ENCODE peak calls at places on chromosome 1, in ten cellular contexts. S is left ventricle myocardium inferior; O is brain microvascular endothelial cell; J is pancreas; X is A549; N is CD8-positive, alpha-beta memory T cell; H is fibroblast of lung; E is mesendoderm; G is SJCRH30; F is RWPE1. D is an unnamed sample.
A peak's percentile ranks its signal among the peaks of the same experiment; 100 is the strongest.

GRCh38 chr1:205354259-205354904 is 2.3 kb downstream of the KLHDC8A start:
- DNase-seq in X (peak; percentile 35), H (peak; percentile 64), S (no peak), N (peak; percentile 46), G (peak; percentile 84), E (peak; percentile 76), F (peak; percentile 50), O (peak; percentile 79), J (no peak), D (peak; percentile 52)

GRCh38 chr1:54567961-54568360 is 19.9 kb downstream of the ACOT11 start:
- DNase-seq in H (no peak), S (peak; percentile 18), J (no peak), N (no peak), X (no peak), F (peak; percentile 50), O (no peak), G (no peak), E (no peak), D (no peak)

GRCh38 chr1:54125671-54126070 is 27.1 kb downstream of the CDCP2 start:
- DNase-seq in X (no peak), F (no peak), N (no peak), H (no peak), O (no peak), G (peak; percentile 69), S (peak; percentile 32), J (peak; percentile 79), E (peak; percentile 65), D (no peak)

GRCh38 chr1:153430561-153430960 is 14.2 kb downstream of the S100A7A start:
- DNase-seq in O (no peak), F (no peak), J (no peak), S (no peak), H (no peak), N (no peak), G (no peak), X (no peak), E (no peak), D (no peak)

GRCh38 chr1:201505505-201505893 is 1.4 kb downstream of the CSRP1 start:
- DNase-seq in H (peak; percentile 79), O (peak; percentile 66), E (peak; percentile 76), S (no peak), J (no peak), G (peak; percentile 76), X (no peak), F (peak; percentile 85), N (no peak), D (no peak)

GRCh38 chr1:66271904-66272254 is 262.1 kb upstream of the SGIP1 start:
- DNase-seq in O (peak; percentile 34), H (peak; percentile 56), S (peak; percentile 70), E (no peak), F (peak; percentile 38), J (no peak), X (peak; percentile 25), G (peak; percentile 64), N (no peak), D (no peak)

GRCh38 chr1:111921948-111922347 is 67.5 kb downstream of the KCND3 start:
- DNase-seq in E (no peak), F (no peak), N (no peak), S (no peak), G (no peak), O (no peak), J (no peak), X (no peak), H (no peak), D (no peak)

GRCh38 chr1:63014267-63014666 is 230.3 kb downstream of the ATG4C start:
- DNase-seq in E (no peak), J (no peak), N (no peak), X (no peak), O (no peak), G (no peak), F (no peak), H (no peak), S (no peak), D (no peak)

GRCh38 chr1:15966081-15966955 is 9.6 kb downstream of the ZBTB17 start:
- DNase-seq in E (no peak), N (peak; percentile 36), O (no peak), X (no peak), G (no peak), J (no peak), F (no peak), H (peak; percentile 52), S (no peak), D (peak; percentile 28)

GRCh38 chr1:31811605-31812004 is 4.2 kb downstream of the SPOCD1 start:
- DNase-seq in J (no peak), E (peak; percentile 92), S (no peak), F (no peak), X (no peak), H (peak; percentile 62), O (peak; percentile 56), G (peak; percentile 78), N (no peak), D (no peak)

GRCh38 chr1:66542811-66543767 is 9.1 kb downstream of the SGIP1 start:
- DNase-seq in O (peak; percentile 79), N (no peak), F (no peak), E (peak; percentile 70), H (peak; percentile 90), J (peak; percentile 65), S (peak; percentile 72), G (peak; percentile 64), X (no peak), D (peak; percentile 88)

GRCh38 chr1:3502834-3503524 is 48.5 kb downstream of the ARHGEF16 start:
- DNase-seq in G (no peak), O (no peak), N (no peak), S (no peak), J (peak; percentile 60), E (no peak), F (no peak), H (no peak), X (no peak), D (no peak)

GRCh38 chr1:3504823-3505155 is 50.3 kb downstream of the ARHGEF16 start:
- DNase-seq in E (no peak), H (no peak), O (no peak), G (no peak), N (no peak), X (no peak), J (no peak), F (no peak), S (no peak), D (no peak)

GRCh38 chr1:3504151-3504822 is 49.8 kb downstream of the ARHGEF16 start:
- DNase-seq in S (peak; percentile 38), J (peak; percentile 50), O (peak; percentile 93), G (no peak), X (peak; percentile 65), E (no peak), H (peak; percentile 93), F (peak; percentile 91), N (no peak), D (no peak)

GRCh38 chr1:3501856-3502665 is 47.6 kb downstream of the ARHGEF16 start:
- DNase-seq in J (peak; percentile 96), G (peak; percentile 71), E (peak; percentile 85), O (peak; percentile 39), H (peak; percentile 42), X (peak; percentile 21), F (peak; percentile 37), S (peak; percentile 55), N (peak; percentile 29), D (peak; percentile 73)

DNA sequence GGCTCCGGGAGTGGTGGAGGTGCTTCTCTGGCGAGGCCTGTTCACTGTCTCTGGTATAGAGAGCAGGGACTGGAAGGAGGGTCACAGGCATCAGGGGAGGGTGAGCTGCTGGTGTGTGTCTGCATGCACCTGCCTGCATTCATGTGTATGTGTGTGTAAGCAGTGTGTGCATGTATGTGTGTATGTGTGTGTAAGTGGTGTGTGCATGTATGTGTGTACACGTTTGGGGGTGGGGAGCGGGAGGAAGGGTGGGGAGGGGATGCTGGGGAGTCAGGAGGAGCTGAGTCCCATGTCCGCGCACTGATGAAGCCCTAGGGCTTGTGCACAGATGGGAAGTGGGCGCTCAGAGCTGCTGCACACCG is 49.0 kb downstream of the ARHGEF16 start:
- DNase-seq in G (no peak), H (no peak), N (no peak), E (no peak), J (peak; percentile 23), X (no peak), S (no peak), O (no peak), F (no peak), D (no peak)
- H3K27ac ChIP-seq in G (no peak overlapping the region), H (no peak overlapping the region), N (no peak overlapping the region), E (no peak overlapping the region), J (no peak overlapping the region), X (peak overlapping the region; percentile 76), S (no peak overlapping the region), O (no peak overlapping the region), F (peak overlapping the region; percentile 87), D (peak overlapping the region; percentile 45)

DNA sequence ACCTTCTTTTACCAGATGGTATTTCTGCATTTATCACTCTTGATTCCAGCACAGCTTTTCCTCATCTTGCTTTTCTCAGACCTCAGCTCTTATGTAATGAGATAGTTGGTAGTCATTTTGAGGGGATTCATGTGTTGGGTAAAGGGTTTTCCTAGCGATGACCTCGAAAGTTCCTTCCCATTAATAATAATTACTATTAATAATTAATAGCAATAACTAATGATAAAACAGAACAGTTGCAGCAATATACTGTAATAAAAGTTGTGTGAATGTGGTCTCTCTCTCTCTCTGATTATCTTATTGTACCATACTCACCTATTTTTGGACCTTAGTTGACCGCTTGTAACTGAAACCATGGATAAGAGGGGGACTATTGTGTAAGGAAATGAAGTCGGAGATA is 14.2 kb downstream of the CAMTA1 start:
- DNase-seq in N (no peak), E (no peak), X (no peak), O (no peak), F (no peak), H (no peak), S (no peak), G (no peak), J (no peak), D (no peak)
- H3K27ac ChIP-seq in N (no peak overlapping the region), E (no peak overlapping the region), X (no peak overlapping the region), O (no peak overlapping the region), F (no peak overlapping the region), H (no peak overlapping the region), S (peak overlapping the region; percentile 63), G (no peak overlapping the region), J (no peak overlapping the region), D (no peak overlapping the region)

DNA sequence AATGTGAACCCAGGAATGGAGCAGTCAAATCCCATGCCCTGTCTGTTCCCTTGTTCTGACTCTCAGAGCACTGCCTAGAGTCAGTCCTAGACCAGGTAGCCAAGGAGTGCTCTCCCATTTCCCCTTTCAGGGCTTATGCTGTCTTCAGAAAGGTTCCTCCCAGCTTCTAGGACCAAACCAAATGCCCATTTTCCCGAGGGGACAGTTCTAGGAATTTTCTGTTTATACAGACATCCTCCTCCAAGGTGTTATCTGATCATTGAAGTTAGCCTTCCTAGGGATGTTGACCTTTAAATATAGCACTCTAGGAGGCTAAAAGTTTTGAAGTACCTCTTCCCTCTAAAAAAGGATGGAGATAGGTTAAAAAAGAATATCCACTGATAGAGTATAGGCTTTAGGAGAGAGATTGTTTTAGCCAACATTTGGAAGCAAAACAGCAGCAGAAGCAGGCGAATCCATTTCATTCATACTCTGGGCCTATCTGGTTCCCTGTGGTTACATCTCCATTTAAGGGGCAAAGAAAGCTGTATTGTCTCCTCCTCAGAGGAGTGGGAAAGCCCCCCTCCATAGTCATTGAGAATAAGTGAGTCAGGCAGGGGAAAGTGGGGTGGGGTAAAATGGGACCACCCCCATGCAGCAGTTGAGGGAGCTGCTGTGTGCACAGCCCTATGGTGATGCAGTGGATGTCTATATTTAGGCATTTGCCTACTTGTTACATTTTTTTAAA is 126.5 kb downstream of the SPATA46 start:
- DNase-seq in E (peak; percentile 88), S (no peak), X (no peak), F (no peak), G (no peak), O (no peak), H (no peak), N (no peak), J (no peak), D (no peak)
- H3K27ac ChIP-seq in E (no peak overlapping the region), S (no peak overlapping the region), X (no peak overlapping the region), F (no peak overlapping the region), G (no peak overlapping the region), O (no peak overlapping the region), H (no peak overlapping the region), N (no peak overlapping the region), J (no peak overlapping the region), D (peak overlapping the region; percentile 73)

GRCh38 chr1:22257286-22258275 is 114.7 kb upstream of the WNT4 start:
- DNase-seq in O (no peak), X (no peak), F (no peak), G (no peak), H (no peak), N (no peak), S (no peak), E (no peak), J (peak; percentile 60), D (peak; percentile 53)
- H3K27ac ChIP-seq in O (no peak overlapping the region), X (peak overlapping the region; percentile 45), F (no peak overlapping the region), G (no peak overlapping the region), H (no peak overlapping the region), N (no peak overlapping the region), S (no peak overlapping the region), E (no peak overlapping the region), J (no peak overlapping the region), D (peak overlapping the region; percentile 73)

D was measured in breast epithelium.